ENCODE peak calls at places on chromosome 9, in nine cellular contexts. One of them, this sample, is unnamed.
A peak's percentile ranks its signal among the peaks of the same experiment; 100 is the strongest.

GRCh38 chr9:2967779-2968178 is 123.9 kb upstream of the PUM3 start:
- DNase-seq in thoracic aorta: no peak
- DNase-seq in fibroblast of lung: no peak
- DNase-seq in fibroblast of mammary gland: peak; percentile 70
- DNase-seq in fibroblast of the aortic adventitia: no peak
- DNase-seq in Peyer's patch: no peak
- DNase-seq in endothelial cell: no peak
- DNase-seq in foreskin keratinocyte: peak; percentile 69
- DNase-seq in psoas muscle: no peak
- DNase-seq in this sample: no peak

GRCh38 chr9:112142420-112142819 is 32.7 kb downstream of the SUSD1 start:
- DNase-seq in thoracic aorta: no peak
- DNase-seq in fibroblast of lung: no peak
- DNase-seq in fibroblast of mammary gland: no peak
- DNase-seq in fibroblast of the aortic adventitia: peak; percentile 7
- DNase-seq in Peyer's patch: no peak
- DNase-seq in endothelial cell: no peak
- DNase-seq in foreskin keratinocyte: no peak
- DNase-seq in psoas muscle: no peak
- DNase-seq in this sample: no peak

GRCh38 chr9:69898714-69899209 is 78.1 kb downstream of the CFAP95 start:
- DNase-seq in thoracic aorta: no peak
- DNase-seq in fibroblast of lung: peak; percentile 63
- DNase-seq in fibroblast of mammary gland: peak; percentile 83
- DNase-seq in fibroblast of the aortic adventitia: peak; percentile 79
- DNase-seq in Peyer's patch: no peak
- DNase-seq in endothelial cell: no peak
- DNase-seq in foreskin keratinocyte: peak; percentile 94
- DNase-seq in psoas muscle: no peak
- DNase-seq in this sample: peak; percentile 81

GRCh38 chr9:120441446-120442279 is 138.3 kb downstream of the CDK5RAP2 start:
- DNase-seq in thoracic aorta: no peak
- DNase-seq in fibroblast of lung: peak; percentile 58
- DNase-seq in fibroblast of mammary gland: peak; percentile 82
- DNase-seq in fibroblast of the aortic adventitia: peak; percentile 94
- DNase-seq in Peyer's patch: no peak
- DNase-seq in endothelial cell: no peak
- DNase-seq in foreskin keratinocyte: peak; percentile 81
- DNase-seq in psoas muscle: no peak
- DNase-seq in this sample: peak; percentile 28

GRCh38 chr9:738209-738915 is 103.1 kb upstream of the DMRT1 start:
- DNase-seq in thoracic aorta: peak; percentile 72
- DNase-seq in fibroblast of lung: peak; percentile 87
- DNase-seq in fibroblast of mammary gland: peak; percentile 95
- DNase-seq in fibroblast of the aortic adventitia: peak; percentile 93
- DNase-seq in Peyer's patch: no peak
- DNase-seq in endothelial cell: no peak
- DNase-seq in foreskin keratinocyte: peak; percentile 95
- DNase-seq in psoas muscle: peak; percentile 67
- DNase-seq in this sample: peak; percentile 91

GRCh38 chr9:130341128-130341527 is 75.6 kb downstream of the HMCN2 start:
- DNase-seq in thoracic aorta: no peak
- DNase-seq in fibroblast of lung: no peak
- DNase-seq in fibroblast of mammary gland: no peak
- DNase-seq in fibroblast of the aortic adventitia: no peak
- DNase-seq in Peyer's patch: no peak
- DNase-seq in endothelial cell: no peak
- DNase-seq in foreskin keratinocyte: no peak
- DNase-seq in psoas muscle: no peak
- DNase-seq in this sample: no peak

GRCh38 chr9:36221667-36222066 is 30.9 kb downstream of the CLTA start:
- DNase-seq in thoracic aorta: no peak
- DNase-seq in fibroblast of lung: no peak
- DNase-seq in fibroblast of mammary gland: no peak
- DNase-seq in fibroblast of the aortic adventitia: no peak
- DNase-seq in Peyer's patch: no peak
- DNase-seq in endothelial cell: no peak
- DNase-seq in foreskin keratinocyte: no peak
- DNase-seq in psoas muscle: no peak
- DNase-seq in this sample: no peak

GRCh38 chr9:28073278-28073677 is 500.0 kb upstream of the C9orf72 start:
- DNase-seq in thoracic aorta: no peak
- DNase-seq in fibroblast of lung: peak; percentile 60
- DNase-seq in fibroblast of mammary gland: peak; percentile 45
- DNase-seq in fibroblast of the aortic adventitia: peak; percentile 11
- DNase-seq in Peyer's patch: no peak
- DNase-seq in endothelial cell: peak; percentile 45
- DNase-seq in foreskin keratinocyte: peak; percentile 38
- DNase-seq in psoas muscle: no peak
- DNase-seq in this sample: peak; percentile 33

GRCh38 chr9:113707953-113708695 is 168.0 kb upstream of the ZNF618 start:
- DNase-seq in thoracic aorta: no peak
- DNase-seq in fibroblast of lung: no peak
- DNase-seq in fibroblast of mammary gland: no peak
- DNase-seq in fibroblast of the aortic adventitia: no peak
- DNase-seq in Peyer's patch: no peak
- DNase-seq in endothelial cell: no peak
- DNase-seq in foreskin keratinocyte: peak; percentile 15
- DNase-seq in psoas muscle: no peak
- DNase-seq in this sample: no peak

DNA sequence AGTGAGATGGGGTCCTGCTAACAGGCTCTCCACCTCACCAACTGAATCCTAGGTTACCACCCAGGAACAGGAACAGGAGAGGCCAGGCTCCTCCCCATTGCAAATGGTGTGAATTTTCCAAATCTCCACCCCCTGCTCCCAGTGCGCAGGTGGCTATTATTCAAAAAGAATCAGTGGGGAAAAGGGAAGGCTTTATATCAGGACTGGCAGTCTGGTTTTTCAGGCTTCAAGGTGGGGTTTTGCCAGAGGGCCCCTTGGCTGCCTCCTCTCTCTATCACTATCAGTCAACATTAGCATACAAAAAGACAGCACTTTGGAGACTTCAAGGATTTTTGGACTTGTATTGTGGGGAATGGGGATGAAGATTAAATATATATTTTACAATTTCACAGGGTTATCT is 1817.6 kb upstream of the C9orf72 start:
- DNase-seq in thoracic aorta: no peak
- DNase-seq in fibroblast of lung: no peak
- DNase-seq in fibroblast of mammary gland: no peak
- DNase-seq in fibroblast of the aortic adventitia: no peak
- DNase-seq in Peyer's patch: no peak
- DNase-seq in endothelial cell: no peak
- DNase-seq in foreskin keratinocyte: no peak
- DNase-seq in psoas muscle: no peak
- DNase-seq in this sample: no peak
- TF ChIP-seq CTCF in thoracic aorta: no peak
- TF ChIP-seq CTCF in fibroblast of lung: no peak
- TF ChIP-seq CTCF in fibroblast of mammary gland: no peak
- TF ChIP-seq CTCF in fibroblast of the aortic adventitia: no peak
- TF ChIP-seq CTCF in Peyer's patch: no peak
- TF ChIP-seq CTCF in endothelial cell: no peak
- TF ChIP-seq CTCF in foreskin keratinocyte: no peak
- TF ChIP-seq CTCF in psoas muscle: no peak
- TF ChIP-seq CTCF in this sample: no peak

DNA sequence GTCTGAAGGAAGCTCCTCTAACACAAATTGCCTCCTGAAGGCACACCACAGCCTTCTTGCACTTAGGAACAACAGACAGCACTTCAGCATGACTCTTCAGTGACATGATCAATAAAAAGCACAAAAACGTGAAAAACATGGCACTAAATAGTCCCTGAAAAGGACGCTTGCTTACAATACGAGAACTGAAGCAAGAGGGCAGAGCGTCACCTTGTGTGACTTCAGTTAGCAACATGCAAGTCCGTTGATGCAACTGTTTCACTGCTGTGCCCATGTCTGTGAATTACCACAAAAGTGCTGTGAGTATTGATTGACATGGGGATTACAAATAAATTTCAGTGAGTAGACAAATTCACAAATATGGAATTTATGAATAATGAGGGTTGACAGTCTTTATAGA is 219.9 kb upstream of the GAS1 start:
- DNase-seq in thoracic aorta: no peak
- DNase-seq in fibroblast of lung: peak; percentile 28
- DNase-seq in fibroblast of mammary gland: no peak
- DNase-seq in fibroblast of the aortic adventitia: no peak
- DNase-seq in Peyer's patch: no peak
- DNase-seq in endothelial cell: no peak
- DNase-seq in foreskin keratinocyte: no peak
- DNase-seq in psoas muscle: no peak
- DNase-seq in this sample: no peak
- TF ChIP-seq CTCF in thoracic aorta: no peak
- TF ChIP-seq CTCF in fibroblast of lung: no peak
- TF ChIP-seq CTCF in fibroblast of mammary gland: no peak
- TF ChIP-seq CTCF in fibroblast of the aortic adventitia: no peak
- TF ChIP-seq CTCF in Peyer's patch: no peak
- TF ChIP-seq CTCF in endothelial cell: no peak
- TF ChIP-seq CTCF in foreskin keratinocyte: no peak
- TF ChIP-seq CTCF in psoas muscle: no peak
- TF ChIP-seq CTCF in this sample: no peak

GRCh38 chr9:131349881-131350563 is 43.9 kb upstream of the PRRC2B start:
- DNase-seq in thoracic aorta: peak; percentile 67
- DNase-seq in fibroblast of lung: peak; percentile 84
- DNase-seq in fibroblast of mammary gland: peak; percentile 75
- DNase-seq in fibroblast of the aortic adventitia: peak; percentile 85
- DNase-seq in Peyer's patch: peak; percentile 96
- DNase-seq in endothelial cell: peak; percentile 92
- DNase-seq in foreskin keratinocyte: peak; percentile 51
- DNase-seq in psoas muscle: peak; percentile 89
- DNase-seq in this sample: peak; percentile 64
- TF ChIP-seq CTCF in thoracic aorta: peak; percentile 79
- TF ChIP-seq CTCF in fibroblast of lung: peak; percentile 83
- TF ChIP-seq CTCF in fibroblast of mammary gland: peak; percentile 82
- TF ChIP-seq CTCF in fibroblast of the aortic adventitia: peak; percentile 89
- TF ChIP-seq CTCF in Peyer's patch: peak; percentile 90
- TF ChIP-seq CTCF in endothelial cell: peak; percentile 52
- TF ChIP-seq CTCF in foreskin keratinocyte: peak; percentile 93
- TF ChIP-seq CTCF in psoas muscle: peak; percentile 85
- TF ChIP-seq CTCF in this sample: peak; percentile 86

GRCh38 chr9:121500165-121500478 is 478 bp upstream of the GGTA1 start:
- DNase-seq in thoracic aorta: no peak
- DNase-seq in fibroblast of lung: no peak
- DNase-seq in fibroblast of mammary gland: no peak
- DNase-seq in fibroblast of the aortic adventitia: no peak
- DNase-seq in Peyer's patch: no peak
- DNase-seq in endothelial cell: no peak
- DNase-seq in foreskin keratinocyte: no peak
- DNase-seq in psoas muscle: no peak
- DNase-seq in this sample: no peak

GRCh38 chr9:121499177-121499426 is 542 bp downstream of the GGTA1 start:
- DNase-seq in thoracic aorta: no peak
- DNase-seq in fibroblast of lung: no peak
- DNase-seq in fibroblast of mammary gland: no peak
- DNase-seq in fibroblast of the aortic adventitia: no peak
- DNase-seq in Peyer's patch: no peak
- DNase-seq in endothelial cell: no peak
- DNase-seq in foreskin keratinocyte: no peak
- DNase-seq in psoas muscle: no peak
- DNase-seq in this sample: no peak

GRCh38 chr9:121499427-121500164 is at the start of gene GGTA1:
- DNase-seq in thoracic aorta: no peak
- DNase-seq in fibroblast of lung: peak; percentile 53
- DNase-seq in fibroblast of mammary gland: peak; percentile 39
- DNase-seq in fibroblast of the aortic adventitia: peak; percentile 56
- DNase-seq in Peyer's patch: peak; percentile 50
- DNase-seq in endothelial cell: peak; percentile 67
- DNase-seq in foreskin keratinocyte: peak; percentile 28
- DNase-seq in psoas muscle: peak; percentile 69
- DNase-seq in this sample: no peak

GRCh38 chr9:121498487-121499176 is 1.0 kb downstream of the GGTA1 start:
- DNase-seq in thoracic aorta: no peak
- DNase-seq in fibroblast of lung: peak; percentile 59
- DNase-seq in fibroblast of mammary gland: peak; percentile 49
- DNase-seq in fibroblast of the aortic adventitia: peak; percentile 58
- DNase-seq in Peyer's patch: no peak
- DNase-seq in endothelial cell: peak; percentile 34
- DNase-seq in foreskin keratinocyte: peak; percentile 24
- DNase-seq in psoas muscle: peak; percentile 37
- DNase-seq in this sample: no peak

GRCh38 chr9:121498150-121498486 is 1.5 kb downstream of the GGTA1 start:
- DNase-seq in thoracic aorta: no peak
- DNase-seq in fibroblast of lung: peak; percentile 73
- DNase-seq in fibroblast of mammary gland: peak; percentile 74
- DNase-seq in fibroblast of the aortic adventitia: peak; percentile 71
- DNase-seq in Peyer's patch: peak; percentile 77
- DNase-seq in endothelial cell: peak; percentile 76
- DNase-seq in foreskin keratinocyte: peak; percentile 75
- DNase-seq in psoas muscle: no peak
- DNase-seq in this sample: peak; percentile 46
- TF ChIP-seq CTCF in thoracic aorta: peak; percentile 67
- TF ChIP-seq CTCF in fibroblast of lung: peak; percentile 72
- TF ChIP-seq CTCF in fibroblast of mammary gland: peak; percentile 72
- TF ChIP-seq CTCF in fibroblast of the aortic adventitia: peak; percentile 67
- TF ChIP-seq CTCF in Peyer's patch: peak; percentile 56
- TF ChIP-seq CTCF in endothelial cell: peak; percentile 65
- TF ChIP-seq CTCF in foreskin keratinocyte: peak; percentile 77
- TF ChIP-seq CTCF in psoas muscle: peak; percentile 68
- TF ChIP-seq CTCF in this sample: peak; percentile 78

DNA sequence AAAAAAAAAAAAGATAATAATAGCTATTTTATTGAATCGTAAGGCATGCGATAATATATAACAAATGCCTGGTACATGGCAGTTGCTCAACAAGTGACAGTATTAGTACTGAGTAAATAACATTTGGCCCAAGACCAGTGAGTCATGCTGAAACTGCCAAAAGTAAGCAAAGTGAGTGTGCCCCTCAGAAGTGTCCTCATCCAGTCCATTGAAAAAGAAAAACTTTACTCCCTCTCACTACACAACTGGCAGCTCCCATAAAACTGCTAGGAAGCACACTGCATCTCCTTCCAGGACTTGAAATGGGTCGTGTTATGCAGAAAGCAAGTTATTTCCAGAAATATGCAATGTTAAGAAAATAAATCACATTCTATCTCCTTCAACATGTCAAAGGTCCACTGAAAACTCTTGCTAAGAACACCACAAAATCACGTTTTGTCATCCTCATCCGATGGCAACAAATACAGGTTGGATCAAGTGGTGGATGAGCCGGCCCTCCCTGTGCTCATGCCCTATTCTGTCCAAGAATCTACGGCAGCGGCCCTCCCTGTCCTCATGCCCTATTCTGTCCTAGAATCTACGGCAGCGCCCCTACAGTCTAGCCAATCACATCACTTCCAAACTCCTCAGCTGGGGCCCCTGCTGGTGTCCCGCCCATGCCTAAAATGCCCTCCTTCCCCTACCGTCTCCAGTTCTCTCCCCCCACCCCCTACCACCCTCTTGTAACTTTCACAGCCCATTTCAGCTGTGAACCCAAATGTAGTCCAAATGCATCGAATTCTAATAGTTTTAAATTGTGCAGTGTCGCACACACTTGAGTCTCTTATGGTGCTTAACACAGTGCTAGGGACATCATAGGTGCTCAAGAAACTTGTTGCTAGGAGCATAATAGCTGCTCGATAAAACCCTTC is 12.5 kb downstream of the PTCH1 start:
- DNase-seq in thoracic aorta: no peak
- DNase-seq in fibroblast of lung: peak; percentile 72
- DNase-seq in fibroblast of mammary gland: peak; percentile 86
- DNase-seq in fibroblast of the aortic adventitia: peak; percentile 54
- DNase-seq in Peyer's patch: no peak
- DNase-seq in endothelial cell: peak; percentile 31
- DNase-seq in foreskin keratinocyte: no peak
- DNase-seq in psoas muscle: no peak
- DNase-seq in this sample: no peak
- TF ChIP-seq CTCF in thoracic aorta: no peak
- TF ChIP-seq CTCF in fibroblast of lung: peak; percentile 4
- TF ChIP-seq CTCF in fibroblast of mammary gland: no peak
- TF ChIP-seq CTCF in fibroblast of the aortic adventitia: peak; percentile 22
- TF ChIP-seq CTCF in Peyer's patch: no peak
- TF ChIP-seq CTCF in endothelial cell: no peak
- TF ChIP-seq CTCF in foreskin keratinocyte: peak; percentile 16
- TF ChIP-seq CTCF in psoas muscle: no peak
- TF ChIP-seq CTCF in this sample: no peak

This sample was measured in astrocyte of the cerebellum.